ENCODE peak calls at places on chromosome 7, in four cellular contexts. One of them, this sample, is unnamed.

GRCh38 chr7:67753891-67754290 is 757.3 kb downstream of the TYW1 start:
- DNase-seq in PC-3: no peak
- DNase-seq in iPS-NIHi11: no peak
- DNase-seq in NCI-H1092: no peak
- DNase-seq in this sample: no peak

GRCh38 chr7:30659312-30659711 is 22.9 kb downstream of the CRHR2 start:
- DNase-seq in NCI-H1092: no peak
- DNase-seq in PC-3: no peak
- DNase-seq in iPS-NIHi11: no peak
- DNase-seq in this sample: no peak

GRCh38 chr7:38478404-38478803 is 152.8 kb downstream of the AMPH start:
- DNase-seq in iPS-NIHi11: no peak
- DNase-seq in PC-3: peak; percentile 74
- DNase-seq in NCI-H1092: no peak
- DNase-seq in this sample: no peak

GRCh38 chr7:157584420-157584819 is 247.6 kb downstream of the DNAJB6 start:
- DNase-seq in iPS-NIHi11: no peak
- DNase-seq in NCI-H1092: no peak
- DNase-seq in PC-3: no peak
- DNase-seq in this sample: no peak

GRCh38 chr7:114405427-114405826 is 9.2 kb upstream of the FOXP2 start:
- DNase-seq in NCI-H1092: no peak
- DNase-seq in PC-3: peak; percentile 34
- DNase-seq in iPS-NIHi11: peak; percentile 14
- DNase-seq in this sample: no peak

GRCh38 chr7:2120251-2120660 is 112.5 kb downstream of the MAD1L1 start:
- DNase-seq in iPS-NIHi11: no peak
- DNase-seq in NCI-H1092: no peak
- DNase-seq in PC-3: no peak
- DNase-seq in this sample: no peak

GRCh38 chr7:113307147-113307546 is 188.8 kb upstream of the SMIM30 start:
- DNase-seq in iPS-NIHi11: no peak
- DNase-seq in NCI-H1092: no peak
- DNase-seq in PC-3: no peak
- DNase-seq in this sample: no peak

GRCh38 chr7:116569737-116570136 is 44.9 kb downstream of the CAV1 start:
- DNase-seq in iPS-NIHi11: no peak
- DNase-seq in PC-3: peak; percentile 84
- DNase-seq in NCI-H1092: no peak
- DNase-seq in this sample: no peak

GRCh38 chr7:47601881-47602249 is 20.0 kb upstream of the TNS3 start:
- DNase-seq in PC-3: no peak
- DNase-seq in NCI-H1092: no peak
- DNase-seq in iPS-NIHi11: no peak
- DNase-seq in this sample: no peak

GRCh38 chr7:43565786-43566185 is 17.1 kb upstream of the STK17A start:
- DNase-seq in iPS-NIHi11: no peak
- DNase-seq in NCI-H1092: no peak
- DNase-seq in PC-3: no peak
- DNase-seq in this sample: no peak

GRCh38 chr7:149823631-149824199 is 14.5 kb upstream of the ZNF862 start:
- DNase-seq in PC-3: no peak
- DNase-seq in NCI-H1092: no peak
- DNase-seq in iPS-NIHi11: peak; percentile 20
- DNase-seq in this sample: no peak

GRCh38 chr7:112272921-112273561 is 66.5 kb downstream of the ZNF277 start:
- DNase-seq in iPS-NIHi11: no peak
- DNase-seq in PC-3: no peak
- DNase-seq in NCI-H1092: peak; percentile 54
- DNase-seq in this sample: peak; percentile 63

GRCh38 chr7:67918158-67918557 is 921.5 kb downstream of the TYW1 start:
- DNase-seq in PC-3: no peak
- DNase-seq in NCI-H1092: no peak
- DNase-seq in iPS-NIHi11: no peak
- DNase-seq in this sample: no peak

GRCh38 chr7:133703547-133703946 is 423.6 kb upstream of the LRGUK start:
- DNase-seq in iPS-NIHi11: no peak
- DNase-seq in NCI-H1092: no peak
- DNase-seq in PC-3: no peak
- DNase-seq in this sample: no peak

GRCh38 chr7:142647749-142648148 is 101.5 kb upstream of the PRSS1 start:
- DNase-seq in PC-3: no peak
- DNase-seq in iPS-NIHi11: no peak
- DNase-seq in NCI-H1092: no peak
- DNase-seq in this sample: no peak

GRCh38 chr7:28939367-28939766 is 18.8 kb downstream of the TRIL start:
- DNase-seq in iPS-NIHi11: no peak
- DNase-seq in NCI-H1092: no peak
- DNase-seq in PC-3: no peak
- DNase-seq in this sample: no peak

GRCh38 chr7:22662031-22662430 is 65.0 kb upstream of the IL6 start:
- DNase-seq in PC-3: no peak
- DNase-seq in NCI-H1092: no peak
- DNase-seq in iPS-NIHi11: no peak
- DNase-seq in this sample: no peak

GRCh38 chr7:122092964-122093797 is 50.9 kb downstream of the AASS start:
- DNase-seq in PC-3: peak; percentile 71
- DNase-seq in iPS-NIHi11: peak; percentile 56
- DNase-seq in NCI-H1092: peak; percentile 23
- DNase-seq in this sample: no peak

GRCh38 chr7:74372511-74373111 is 81.1 kb upstream of the GTF2IRD1 start:
- DNase-seq in iPS-NIHi11: peak; percentile 61
- DNase-seq in PC-3: no peak
- DNase-seq in NCI-H1092: no peak
- DNase-seq in this sample: no peak

This sample was measured in DMS79 treated with DMSO at 0.1 percent for 48 hours.